ENCODE peak calls at places on chromosome 13, in four cellular contexts. M is mesendoderm, R is IMR-90, A is neuronal stem cell. L is an unnamed sample.

GRCh38 chr13:110509971-110510786 is 51.3 kb downstream of the RAB20 start:
- DNase-seq in M (peak), R (peak), A (no peak), L (no peak)

GRCh38 chr13:89361909-89362308 is 1690.7 kb downstream of the SLITRK5 start:
- DNase-seq in M (no peak), R (peak), A (no peak), L (peak)

GRCh38 chr13:24997367-24997967 is 98.5 kb upstream of the PABPC3 start:
- DNase-seq in M (no peak), R (peak), A (no peak), L (peak)

GRCh38 chr13:59867867-59868266 is 295.9 kb downstream of the DIAPH3 start:
- DNase-seq in M (no peak), R (no peak), A (no peak), L (no peak)

GRCh38 chr13:29758591-29759114 is 91.8 kb downstream of the UBL3 start:
- DNase-seq in M (no peak), R (no peak), A (no peak), L (peak)

GRCh38 chr13:99275093-99275469 is 16.9 kb upstream of the GPR18 start:
- DNase-seq in M (no peak), R (peak), A (no peak), L (peak)

GRCh38 chr13:104466016-104466415 is 1399.8 kb upstream of the SLC10A2 start:
- DNase-seq in M (peak), R (no peak), A (no peak), L (peak)

GRCh38 chr13:111429064-111429558 is 108.7 kb downstream of the TEX29 start:
- DNase-seq in M (peak), R (peak), A (peak), L (peak)

GRCh38 chr13:109345433-109345941 is 440.9 kb downstream of the IRS2 start:
- DNase-seq in M (no peak), R (peak), A (no peak), L (peak)

GRCh38 chr13:58302349-58302748 is 670.8 kb downstream of the PCDH17 start:
- DNase-seq in M (no peak), R (no peak), A (no peak), L (no peak)

GRCh38 chr13:37134411-37135041 is 29.1 kb upstream of the CSNK1A1L start:
- DNase-seq in M (peak), R (peak), A (no peak), L (peak)

GRCh38 chr13:72530471-72530870 is 197.0 kb downstream of the MZT1 start:
- DNase-seq in M (no peak), R (peak), A (no peak), L (no peak)

GRCh38 chr13:85700909-85701308 is 98.3 kb downstream of the SLITRK6 start:
- DNase-seq in M (no peak), R (no peak), A (no peak), L (no peak)

GRCh38 chr13:50410921-50411712 is 395.9 kb downstream of the KCNRG start:
- DNase-seq in M (peak), R (peak), A (no peak), L (peak)

GRCh38 chr13:97499181-97499580 is 65.2 kb downstream of the RAP2A start:
- DNase-seq in M (no peak), R (peak), A (no peak), L (no peak)

GRCh38 chr13:75437582-75438318 is 44.2 kb downstream of the TBC1D4 start:
- DNase-seq in M (no peak), R (peak), A (no peak), L (peak)

GRCh38 chr13:58573742-58574141 is 942.2 kb downstream of the PCDH17 start:
- DNase-seq in M (no peak), R (no peak), A (no peak), L (no peak)

GRCh38 chr13:30832845-30833332 is 73.2 kb upstream of the MEDAG start:
- DNase-seq in M (peak), R (no peak), A (no peak), L (peak)

GRCh38 chr13:72782717-72783116 is 784 bp downstream of the PIBF1 start:
- DNase-seq in M (peak), R (peak), A (no peak), L (peak)

DNA sequence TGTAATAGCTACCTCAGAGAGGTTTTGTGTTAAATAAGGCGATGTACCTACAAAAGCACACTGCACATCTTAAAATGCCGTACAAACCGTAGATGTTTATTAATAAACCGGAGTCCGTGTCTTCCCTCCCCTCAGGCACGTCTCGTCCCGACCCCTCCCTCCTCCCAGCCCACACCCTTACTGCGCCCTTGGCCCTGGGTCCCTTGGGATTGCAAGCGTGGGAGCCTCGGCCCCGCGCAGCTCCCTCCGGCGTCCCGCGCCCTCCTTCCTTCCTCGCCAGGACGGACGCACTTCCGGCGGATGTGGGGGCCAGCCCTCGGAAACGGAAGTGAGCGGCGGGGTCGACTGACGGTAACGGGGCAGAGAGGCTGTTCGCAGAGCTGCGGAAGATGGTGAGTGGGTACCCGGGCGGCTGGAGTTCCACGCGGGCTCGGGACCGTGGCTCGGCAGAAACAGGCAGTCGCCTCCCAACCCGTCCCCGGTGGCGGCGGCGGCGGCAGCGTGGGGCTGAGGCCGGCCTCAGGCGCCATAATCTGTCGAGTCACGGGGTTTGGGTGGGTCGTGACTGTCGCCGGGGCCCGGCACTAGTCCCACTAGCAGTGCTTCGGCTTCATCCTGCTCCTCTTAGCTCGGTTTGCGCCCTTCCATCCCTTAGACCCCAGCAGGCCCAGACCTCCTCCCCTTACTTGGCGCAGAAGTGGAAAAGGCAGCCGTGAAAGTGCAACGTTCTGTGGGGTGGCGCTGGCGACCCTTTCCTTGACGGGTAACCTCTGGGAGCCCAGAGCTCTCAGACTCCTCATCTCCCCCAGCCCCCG is at the start of gene POMP:
- DNase-seq in M (peak), R (peak), A (peak), L (peak)
- H2AK5ac ChIP-seq in M (no peak), R (peak), A (peak), L (peak)

GRCh38 chr13:40667622-40667978 is 1.2 kb upstream of the FOXO1 start:
- DNase-seq in M (peak), R (no peak), A (no peak), L (no peak)
- H3K4me3 ChIP-seq in M (no peak), R (peak), A (peak), L (no peak)

DNA sequence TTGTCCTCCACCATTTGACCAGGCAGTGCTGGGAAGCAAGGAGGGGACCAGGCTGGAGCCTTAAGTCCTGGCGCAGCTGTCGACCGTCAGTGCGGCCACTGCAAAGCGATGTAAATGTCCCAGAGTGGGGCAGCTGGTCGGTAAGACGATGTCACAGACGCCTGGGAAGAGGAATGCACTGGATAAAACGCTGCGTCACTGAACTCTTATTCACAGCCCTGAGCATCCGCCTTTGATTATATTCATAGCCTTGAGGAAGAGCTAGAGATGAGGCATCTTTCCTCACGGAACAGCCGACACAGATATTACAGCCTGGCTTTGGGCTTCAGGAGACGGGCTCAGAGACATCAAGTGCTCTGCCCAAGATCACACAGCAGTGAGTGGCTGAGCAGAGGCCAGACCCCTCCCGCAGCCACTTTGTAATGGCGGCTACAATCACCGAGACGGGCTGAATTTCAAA is 17.6 kb upstream of the TUBGCP3 start:
- DNase-seq in M (peak), R (no peak), A (no peak), L (peak)
- H2AK5ac ChIP-seq in M (peak), R (peak), A (peak), L (no peak)

DNA sequence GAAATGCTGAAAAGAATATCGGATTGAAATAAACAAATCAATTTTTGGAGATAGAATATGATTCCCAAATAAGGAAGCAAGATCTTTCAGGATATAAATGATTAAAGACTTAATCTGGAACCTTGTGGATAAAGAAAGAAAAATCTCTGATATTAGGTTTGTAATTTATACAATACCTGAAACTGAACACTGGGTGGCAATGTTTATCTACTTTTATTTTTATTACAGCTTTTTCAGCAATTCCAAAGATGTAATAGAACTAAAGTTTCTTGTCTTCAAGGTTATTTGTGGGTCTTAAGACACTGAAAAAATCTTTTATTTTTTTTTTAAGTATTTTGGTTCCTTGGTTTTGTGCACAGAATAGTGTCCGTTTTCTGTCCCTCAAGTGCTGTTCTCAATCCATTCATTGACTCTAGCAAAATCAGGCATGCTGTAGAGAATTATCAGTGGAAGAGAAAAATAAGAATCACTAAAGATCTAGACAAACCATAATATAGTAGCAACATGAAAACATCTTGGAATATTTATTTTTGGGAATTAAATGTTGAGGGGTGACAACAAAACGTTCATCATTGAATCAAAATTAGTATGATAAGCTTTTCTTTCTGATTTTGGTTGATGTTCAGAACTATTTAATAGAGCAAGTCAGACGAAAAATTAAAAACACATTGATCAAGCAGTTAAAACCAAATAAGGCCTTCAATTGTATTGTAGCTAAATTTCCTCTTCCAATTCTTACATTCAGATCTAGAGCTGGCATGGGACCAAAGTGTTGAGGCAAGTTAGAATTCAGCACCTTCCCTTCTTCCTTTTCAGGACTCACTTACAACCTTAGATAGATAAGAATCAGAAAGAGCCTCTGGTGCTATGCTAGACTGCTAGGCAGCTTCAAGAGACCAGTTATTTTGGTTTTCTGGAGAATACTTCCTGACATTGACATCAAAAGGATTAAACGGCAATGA is 704.4 kb upstream of the PCDH20 start:
- DNase-seq in M (peak), R (peak), A (no peak), L (peak)
- H3K4me3 ChIP-seq in M (no peak), R (no peak), A (no peak), L (no peak)

GRCh38 chr13:47256618-47257017 is 359.8 kb upstream of the HTR2A start:
- DNase-seq in M (no peak), R (peak), A (no peak), L (peak)
- H2AK5ac ChIP-seq in M (no peak), R (peak), A (no peak), L (no peak)